ENCODE peak calls at places on chromosomes 16 and 17, in nine cellular contexts. Z is T-helper 2 cell treated with Interferon-gamma antibody and Interleukin-4, amounts not matched to agents 5 μg/mL and 100 μg/mL, for 36 hours; M is CD4-positive, alpha-beta T cell; J is activated naive CD8-positive, alpha-beta T cell treated with anti-CD3 and anti-CD28 coated beads, Interleukin-2, amount 10 ng/mL, durations not matched to agents 7 days and 5 days; K is left cardiac atrium; C is stimulated activated CD4-positive, alpha-beta T cell treated with anti-CD3 and anti-CD28 coated beads, Interleukin-12 subunit alpha, Interleukin-12 subunit beta, amount 100 ng/mL, for 48 hours; W is stimulated activated CD8-positive, alpha-beta memory T cell treated with anti-CD3 and anti-CD28 coated beads, Interleukin-12 subunit alpha, Interleukin-12 subunit beta, amount 100 ng/mL, for 1 hour; I is activated CD8-positive, alpha-beta T cell treated with anti-CD3 and anti-CD28 coated beads, Interleukin-2, amount 10 ng/mL, durations not matched to agents 7 days and 5 days; Y is CD4-positive, CD25-positive, alpha-beta regulatory T cell. F is an unnamed sample.
A peak's percentile ranks its signal among the peaks of the same experiment; 100 is the strongest.

GRCh38 chr17:37148171-37148570 is 199.4 kb downstream of the AATF start:
- DNase-seq in Z (no peak), M (no peak), J (no peak), K (no peak), C (no peak), W (no peak), I (no peak), Y (no peak), F (no peak)

GRCh38 chr17:57362797-57363556 is 106.7 kb downstream of the MSI2 start:
- DNase-seq in Z (no peak), M (no peak), J (no peak), K (no peak), C (no peak), W (no peak), I (no peak), Y (no peak), F (no peak)

GRCh38 chr17:56833023-56833811 is 503 bp downstream of the C17orf67 start:
- DNase-seq in Z (peak; percentile 62), M (peak; percentile 74), J (peak; percentile 78), K (peak; percentile 67), C (peak; percentile 27), W (peak; percentile 45), I (peak; percentile 82), Y (peak; percentile 86), F (peak; percentile 57)

GRCh38 chr16:52785653-52786052 is 238.7 kb upstream of the TOX3 start:
- DNase-seq in Z (no peak), M (no peak), J (no peak), K (no peak), C (no peak), W (no peak), I (no peak), Y (no peak), F (no peak)

GRCh38 chr17:57033296-57033695 is 51.8 kb upstream of the AKAP1 start:
- DNase-seq in Z (no peak), M (no peak), J (no peak), K (no peak), C (no peak), W (no peak), I (no peak), Y (no peak), F (no peak)

GRCh38 chr16:68520649-68521086 is 18.4 kb upstream of the ZFP90 start:
- DNase-seq in Z (peak; percentile 78), M (peak; percentile 84), J (peak; percentile 78), K (peak; percentile 90), C (peak; percentile 90), W (peak; percentile 78), I (peak; percentile 93), Y (peak; percentile 88), F (peak; percentile 81)

GRCh38 chr17:45775576-45776011 is 8.5 kb upstream of the CRHR1 start:
- DNase-seq in Z (no peak), M (no peak), J (no peak), K (peak; percentile 36), C (no peak), W (no peak), I (no peak), Y (no peak), F (no peak)

GRCh38 chr16:7397901-7398300 is 65.3 kb downstream of the RBFOX1 start:
- DNase-seq in Z (no peak), M (no peak), J (no peak), K (no peak), C (no peak), W (no peak), I (no peak), Y (no peak), F (no peak)

GRCh38 chr16:30065943-30066881 is 652 bp downstream of the ALDOA start:
- DNase-seq in Z (no peak), M (peak; percentile 40), J (no peak), K (no peak), C (no peak), W (no peak), I (no peak), Y (no peak), F (no peak)

GRCh38 chr17:45733781-45734180 is 50.3 kb upstream of the CRHR1 start:
- DNase-seq in Z (no peak), M (no peak), J (no peak), K (no peak), C (no peak), W (no peak), I (no peak), Y (no peak), F (no peak)

GRCh38 chr16:55534773-55535172 is 25.9 kb downstream of the LPCAT2 start:
- DNase-seq in Z (no peak), M (no peak), J (no peak), K (no peak), C (no peak), W (no peak), I (no peak), Y (no peak), F (no peak)

GRCh38 chr17:81710514-81711308 is 1.4 kb upstream of the SLC25A10 start:
- DNase-seq in Z (no peak), M (peak; percentile 36), J (peak; percentile 63), K (no peak), C (no peak), W (no peak), I (peak; percentile 45), Y (peak; percentile 43), F (no peak)

GRCh38 chr16:78385406-78385805 is 286.0 kb downstream of the WWOX start:
- DNase-seq in Z (no peak), M (no peak), J (no peak), K (no peak), C (no peak), W (no peak), I (no peak), Y (no peak), F (no peak)

GRCh38 chr16:55497558-55497957 is 11.3 kb upstream of the LPCAT2 start:
- DNase-seq in Z (no peak), M (no peak), J (no peak), K (no peak), C (no peak), W (no peak), I (no peak), Y (no peak), F (no peak)

GRCh38 chr17:77330602-77331081 is 189.9 kb downstream of the SEC14L1 start:
- DNase-seq in Z (no peak), M (peak; percentile 31), J (peak; percentile 31), K (no peak), C (no peak), W (no peak), I (no peak), Y (no peak), F (no peak)

GRCh38 chr17:49766918-49767530 is 3.1 kb upstream of the FAM117A start:
- DNase-seq in Z (no peak), M (no peak), J (no peak), K (no peak), C (no peak), W (no peak), I (no peak), Y (no peak), F (no peak)

GRCh38 chr16:22948603-22949368 is 134.8 kb downstream of the HS3ST2 start:
- DNase-seq in Z (peak; percentile 51), M (no peak), J (peak; percentile 53), K (peak; percentile 75), C (peak; percentile 73), W (peak; percentile 4), I (peak; percentile 69), Y (peak; percentile 61), F (peak; percentile 19)

GRCh38 chr17:9120471-9120870 is 99.2 kb downstream of the NTN1 start:
- DNase-seq in Z (no peak), M (no peak), J (no peak), K (no peak), C (no peak), W (no peak), I (peak; percentile 24), Y (no peak), F (no peak)

GRCh38 chr16:67399749-67400704 is 6.7 kb upstream of the TPPP3 start:
- DNase-seq in Z (no peak), M (no peak), J (no peak), K (no peak), C (no peak), W (no peak), I (no peak), Y (no peak), F (no peak)

GRCh38 chr16:1773703-1774455 is 945 bp upstream of the MRPS34 start:
- DNase-seq in Z (no peak), M (no peak), J (no peak), K (no peak), C (peak; percentile 8), W (no peak), I (peak; percentile 44), Y (no peak), F (no peak)

GRCh38 chr16:48503779-48504178 is 106.2 kb downstream of the N4BP1 start:
- DNase-seq in Z (no peak), M (no peak), J (no peak), K (peak; percentile 54), C (no peak), W (no peak), I (no peak), Y (no peak), F (no peak)

GRCh38 chr16:30896203-30896889 is at the start of gene CTF1:
- DNase-seq in Z (no peak), M (no peak), J (peak; percentile 39), K (peak; percentile 81), C (no peak), W (no peak), I (no peak), Y (no peak), F (no peak)

GRCh38 chr17:81543756-81544155 is 8.4 kb downstream of the FAAP100 start:
- DNase-seq in Z (no peak), M (no peak), J (no peak), K (no peak), C (no peak), W (no peak), I (no peak), Y (no peak), F (no peak)

GRCh38 chr17:70848785-70849184 is 679.5 kb downstream of the KCNJ2 start:
- DNase-seq in Z (no peak), M (no peak), J (no peak), K (no peak), C (no peak), W (no peak), I (no peak), Y (no peak), F (no peak)

GRCh38 chr17:32516940-32517711 is 30.3 kb downstream of the CDK5R1 start:
- DNase-seq in Z (peak; percentile 32), M (no peak), J (no peak), K (no peak), C (no peak), W (no peak), I (peak; percentile 41), Y (no peak), F (no peak)

GRCh38 chr16:1787322-1788094 is 4.7 kb downstream of the NUBP2 start:
- DNase-seq in Z (no peak), M (no peak), J (peak; percentile 29), K (peak; percentile 14), C (no peak), W (no peak), I (no peak), Y (no peak), F (no peak)

GRCh38 chr17:29866746-29867404 is 63.2 kb downstream of the SSH2 start:
- DNase-seq in Z (no peak), M (no peak), J (no peak), K (no peak), C (no peak), W (no peak), I (no peak), Y (no peak), F (no peak)

GRCh38 chr17:29612404-29613370 is 10.0 kb downstream of the CORO6 start:
- DNase-seq in Z (no peak), M (no peak), J (no peak), K (no peak), C (no peak), W (no peak), I (no peak), Y (no peak), F (no peak)

GRCh38 chr16:75074920-75075687 is 41.5 kb downstream of the LDHD start:
- DNase-seq in Z (peak; percentile 87), M (peak; percentile 80), J (peak; percentile 80), K (peak; percentile 64), C (peak; percentile 65), W (peak; percentile 66), I (peak; percentile 92), Y (peak; percentile 94), F (peak; percentile 72)

GRCh38 chr17:57523926-57524634 is 221.0 kb downstream of the CCDC182 start:
- DNase-seq in Z (no peak), M (no peak), J (no peak), K (peak; percentile 46), C (no peak), W (no peak), I (no peak), Y (no peak), F (no peak)

GRCh38 chr17:35159926-35160325 is 12.3 kb downstream of the UNC45B start:
- DNase-seq in Z (no peak), M (no peak), J (no peak), K (no peak), C (no peak), W (no peak), I (no peak), Y (no peak), F (no peak)